ENCODE peak calls at places on chromosomes 5 and 9, in six cellular contexts. F is GM12892, S is K562, B is H1, G is GM12878, Y is HepG2. N is an unnamed sample.

GRCh38 chr9:33453999-33454660 is 6.7 kb upstream of the AQP3 start:
- DNase-seq in F (no peak), S (no peak), B (no peak), G (no peak), Y (no peak), N (no peak)

GRCh38 chr9:87874320-87874655 is 8.4 kb upstream of the SPATA31E1 start:
- DNase-seq in F (no peak), S (no peak), B (no peak), G (no peak), Y (no peak), N (no peak)

GRCh38 chr5:157543825-157544622 is 31.6 kb downstream of the ADAM19 start:
- DNase-seq in F (no peak), S (no peak), B (no peak), G (no peak), Y (no peak), N (no peak)

GRCh38 chr9:81411961-81412360 is 277.4 kb downstream of the TLE1 start:
- DNase-seq in F (no peak), S (no peak), B (no peak), G (no peak), Y (no peak), N (no peak)

GRCh38 chr5:151758141-151758429 is 346 bp downstream of the ATOX1 start:
- DNase-seq in F (no peak), S (no peak), B (no peak), G (no peak), Y (no peak), N (no peak)

GRCh38 chr5:130796902-130797301 is 368.2 kb downstream of the HINT1 start:
- DNase-seq in F (no peak), S (no peak), B (no peak), G (no peak), Y (no peak), N (no peak)

GRCh38 chr9:109600142-109600541 is 102.0 kb upstream of the PTPN3 start:
- DNase-seq in F (no peak), S (no peak), B (no peak), G (no peak), Y (no peak), N (no peak)

GRCh38 chr9:133701981-133702797 is 36.0 kb downstream of the SARDH start:
- DNase-seq in F (no peak), S (no peak), B (no peak), G (no peak), Y (no peak), N (no peak)

GRCh38 chr9:134852906-134853654 is 27.5 kb upstream of the FCN2 start:
- DNase-seq in F (no peak), S (no peak), B (no peak), G (no peak), Y (no peak), N (no peak)

GRCh38 chr5:176831026-176831423 is 20.7 kb downstream of the UNC5A start:
- DNase-seq in F (no peak), S (no peak), B (no peak), G (no peak), Y (no peak), N (no peak)

GRCh38 chr9:99867968-99868367 is 38.5 kb upstream of the STX17 start:
- DNase-seq in F (no peak), S (no peak), B (no peak), G (no peak), Y (no peak), N (no peak)

GRCh38 chr5:27473300-27474053 is 435.1 kb upstream of the CDH9 start:
- DNase-seq in F (no peak), S (no peak), B (no peak), G (no peak), Y (peak; percentile 21), N (no peak)

GRCh38 chr5:74239268-74239667 is 401.3 kb downstream of the ENC1 start:
- DNase-seq in F (no peak), S (no peak), B (no peak), G (no peak), Y (no peak), N (no peak)

GRCh38 chr9:92341578-92341977 is 15.8 kb downstream of the CENPP start:
- DNase-seq in F (no peak), S (no peak), B (no peak), G (no peak), Y (no peak), N (no peak)

GRCh38 chr5:95406426-95407093 is 15.4 kb downstream of the FAM81B start:
- DNase-seq in F (no peak), S (no peak), B (no peak), G (no peak), Y (no peak), N (no peak)

GRCh38 chr5:151811593-151812321 is 40.0 kb downstream of the G3BP1 start:
- DNase-seq in F (no peak), S (no peak), B (no peak), G (no peak), Y (no peak), N (no peak)

GRCh38 chr9:115414561-115414960 is 296.6 kb upstream of the TNC start:
- DNase-seq in F (no peak), S (no peak), B (no peak), G (no peak), Y (no peak), N (no peak)

GRCh38 chr9:115413766-115414382 is 295.9 kb upstream of the TNC start:
- DNase-seq in F (no peak), S (no peak), B (no peak), G (no peak), Y (no peak), N (no peak)

GRCh38 chr9:115411993-115412452 is 294.1 kb upstream of the TNC start:
- DNase-seq in F (no peak), S (no peak), B (no peak), G (no peak), Y (no peak), N (no peak)

GRCh38 chr9:115413304-115413703 is 295.3 kb upstream of the TNC start:
- DNase-seq in F (no peak), S (no peak), B (no peak), G (no peak), Y (no peak), N (peak; percentile 2)

DNA sequence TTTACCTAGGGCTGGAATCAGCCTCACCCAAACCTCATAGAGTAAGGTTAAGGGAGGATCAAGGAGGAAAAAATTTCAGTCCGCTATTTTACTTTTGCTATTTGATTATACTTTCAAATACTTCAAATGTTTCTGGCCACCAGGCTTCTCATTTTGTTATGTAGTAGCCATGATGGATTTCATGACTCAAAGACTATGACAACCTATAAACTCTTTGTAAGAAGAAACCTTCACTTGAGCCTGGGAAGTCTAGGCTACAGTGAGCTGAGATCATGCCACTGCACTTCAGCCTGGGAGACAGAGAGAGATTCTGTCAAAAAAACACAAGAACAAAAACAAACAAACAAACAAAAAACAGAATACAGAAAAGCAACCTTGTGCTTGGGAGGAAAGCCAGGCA is 293.6 kb upstream of the TNC start:
- DNase-seq in F (no peak), S (no peak), B (no peak), G (no peak), Y (no peak), N (no peak)
- TF ChIP-seq TAF1 in F (no peak), S (no peak), B (no peak), G (no peak), Y (no peak), N (no peak)

GRCh38 chr5:159786201-159786600 is 130.1 kb upstream of the ADRA1B start:
- DNase-seq in F (no peak), S (no peak), B (no peak), G (no peak), Y (no peak), N (no peak)

GRCh38 chr5:159786901-159787691 is 129.2 kb upstream of the ADRA1B start:
- DNase-seq in F (no peak), S (no peak), B (no peak), G (no peak), Y (no peak), N (no peak)

GRCh38 chr5:159785639-159786038 is 130.6 kb upstream of the ADRA1B start:
- DNase-seq in F (no peak), S (no peak), B (no peak), G (no peak), Y (no peak), N (no peak)

GRCh38 chr5:159788835-159789331 is 127.4 kb upstream of the ADRA1B start:
- DNase-seq in F (no peak), S (no peak), B (no peak), G (no peak), Y (no peak), N (no peak)

DNA sequence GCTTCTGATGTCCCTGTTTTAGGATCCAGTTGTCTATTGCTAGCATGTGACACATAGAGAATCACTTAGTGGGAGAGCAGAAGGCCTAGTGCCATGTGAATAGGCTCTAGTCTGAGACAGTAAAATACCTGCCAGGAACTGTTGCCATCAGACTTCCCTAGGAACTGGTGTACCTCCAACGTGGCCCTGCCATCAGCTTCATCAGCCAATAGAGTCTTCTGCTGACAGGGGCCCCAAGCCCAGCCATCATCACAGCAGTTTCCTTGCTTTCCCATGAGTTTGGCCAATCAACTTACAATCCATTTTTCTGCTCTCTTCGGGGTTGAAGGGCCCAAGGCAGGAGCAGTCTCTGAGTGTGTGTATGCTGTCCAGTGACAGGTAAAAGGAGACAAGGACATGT is 128.4 kb upstream of the ADRA1B start:
- DNase-seq in F (no peak), S (no peak), B (no peak), G (no peak), Y (no peak), N (no peak)
- TF ChIP-seq POLR2A in F (no peak), S (no peak), B (no peak), G (no peak), Y (no peak), N (no peak)

DNA sequence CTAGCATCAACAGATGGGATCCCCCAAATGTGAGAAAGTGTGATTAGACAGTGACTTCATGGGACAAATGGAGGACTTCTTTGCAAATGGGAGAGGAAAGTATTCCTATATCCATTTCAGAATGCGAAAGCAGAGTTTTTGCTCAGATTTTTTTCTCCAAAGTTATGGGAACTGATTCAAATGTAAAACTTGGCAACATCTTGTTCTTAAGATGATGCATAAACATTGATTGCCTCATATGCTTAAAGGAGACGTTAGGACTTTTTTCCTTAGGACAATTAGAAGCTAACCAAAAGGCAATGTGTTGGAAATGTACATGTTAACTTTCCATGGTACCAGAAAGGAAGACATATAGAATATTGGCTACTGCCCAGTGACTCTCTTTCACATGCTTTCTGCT is 704.4 kb upstream of the ZNF608 start:
- DNase-seq in F (no peak), S (no peak), B (no peak), G (no peak), Y (no peak), N (no peak)
- TF ChIP-seq TAF1 in F (no peak), S (no peak), B (no peak), G (no peak), Y (no peak), N (no peak)

DNA sequence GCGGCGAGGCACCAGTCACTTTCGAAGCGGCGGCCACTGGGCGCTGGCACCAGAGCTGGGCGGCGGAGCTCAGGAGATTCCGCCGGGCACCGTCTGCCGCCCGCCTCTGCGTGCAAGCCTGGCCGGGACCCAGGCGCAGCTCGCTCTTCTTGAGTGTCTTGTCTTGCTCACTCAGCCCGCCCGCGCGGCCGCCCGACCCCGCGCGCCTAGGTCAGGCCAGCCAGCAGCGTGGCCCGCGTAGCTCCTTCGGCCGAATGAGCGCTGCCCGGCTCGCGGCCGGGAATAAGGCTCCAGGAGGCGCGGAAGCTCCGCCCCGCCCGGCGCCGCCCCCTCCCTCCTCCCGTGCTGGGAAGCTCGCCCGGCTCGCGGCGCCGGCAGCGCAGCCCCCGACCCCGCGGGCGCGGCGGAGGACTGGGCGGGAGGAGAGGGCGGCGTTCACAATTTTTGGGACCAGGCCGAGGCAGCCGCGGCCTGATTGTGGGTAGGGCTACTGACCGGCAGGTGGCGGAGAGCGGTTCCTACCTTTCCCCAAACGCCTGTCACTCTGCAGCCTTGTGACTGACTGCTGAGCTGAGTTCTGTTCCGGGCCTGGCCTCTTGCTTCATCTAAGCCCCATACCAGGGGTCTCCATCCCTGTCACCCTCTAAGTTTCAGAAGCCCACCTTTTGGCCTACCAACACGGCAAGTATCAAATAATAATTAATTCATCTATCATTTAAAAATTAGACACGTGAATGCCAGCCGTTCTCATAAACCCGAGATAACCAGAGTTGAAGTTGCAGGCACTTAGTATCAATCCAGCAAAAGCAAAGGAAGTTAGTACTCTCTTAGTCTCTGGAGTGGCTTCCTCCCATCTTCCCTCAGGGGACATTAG is at the start of gene HBEGF:
- DNase-seq in F (peak; percentile 72), S (peak; percentile 97), B (peak; percentile 78), G (no peak), Y (peak; percentile 63), N (peak; percentile 72)
- TF ChIP-seq POLR2A in F (peak; percentile 46), S (peak; percentile 49), B (peak; percentile 87), G (peak; percentile 62), Y (peak; percentile 63), N (no peak)